ENCODE peak calls at places on chromosomes 12 and 14, in six cellular contexts. I, N, Q, J, E and L are unnamed samples.

GRCh38 chr12:124233041-124233836 is 61.7 kb upstream of the RFLNA start:
- DNase-seq in I (no peak), N (no peak), Q (no peak), J (no peak), E (peak), L (peak)

GRCh38 chr14:104688505-104688754 is 988 bp upstream of the INF2 start:
- DNase-seq in I (no peak), N (no peak), Q (no peak), J (no peak), E (no peak), L (no peak)

GRCh38 chr12:123064885-123065619 is 84.6 kb downstream of the ARL6IP4 start:
- DNase-seq in I (no peak), N (no peak), Q (no peak), J (no peak), E (no peak), L (no peak)

GRCh38 chr12:2154050-2154449 is 101.3 kb downstream of the CACNA1C start:
- DNase-seq in I (no peak), N (no peak), Q (no peak), J (no peak), E (no peak), L (no peak)

GRCh38 chr12:96774501-96775256 is 132.4 kb upstream of the NEDD1 start:
- DNase-seq in I (no peak), N (no peak), Q (no peak), J (no peak), E (peak), L (no peak)

GRCh38 chr14:33932526-33933292 is 18.2 kb downstream of the EGLN3 start:
- DNase-seq in I (no peak), N (no peak), Q (no peak), J (no peak), E (no peak), L (no peak)

GRCh38 chr12:132710062-132710421 is 600 bp upstream of the PGAM5 start:
- DNase-seq in I (no peak), N (no peak), Q (peak), J (no peak), E (no peak), L (no peak)

GRCh38 chr12:121110211-121110940 is 22.3 kb upstream of the P2RX7 start:
- DNase-seq in I (peak), N (peak), Q (peak), J (no peak), E (peak), L (no peak)

GRCh38 chr12:93883436-93884154 is 206.4 kb downstream of the CRADD start:
- DNase-seq in I (no peak), N (no peak), Q (no peak), J (no peak), E (peak), L (no peak)

GRCh38 chr14:101601603-101602465 is 40.5 kb downstream of the DIO3 start:
- DNase-seq in I (no peak), N (peak), Q (no peak), J (no peak), E (no peak), L (no peak)

GRCh38 chr12:52333321-52333720 is 12.1 kb upstream of the KRT83 start:
- DNase-seq in I (no peak), N (no peak), Q (no peak), J (no peak), E (no peak), L (no peak)

GRCh38 chr14:76729953-76730505 is 31.2 kb upstream of the VASH1 start:
- DNase-seq in I (no peak), N (no peak), Q (no peak), J (no peak), E (no peak), L (no peak)

GRCh38 chr12:102484017-102484731 is 3.8 kb upstream of the IGF1 start:
- DNase-seq in I (no peak), N (peak), Q (peak), J (peak), E (peak), L (no peak)

GRCh38 chr14:22978873-22979671 is 3.3 kb downstream of the AJUBA start:
- DNase-seq in I (peak), N (no peak), Q (no peak), J (no peak), E (no peak), L (no peak)